ENCODE peak calls at places on chromosomes 13 and 19, in eight cellular contexts. W, K, G, E, A, F, P and Z are unnamed samples.

GRCh38 chr13:53242015-53242414 is 213.4 kb downstream of the OLFM4 start:
- DNase-seq in W (no peak), K (no peak), G (no peak), E (no peak), A (no peak), F (no peak), P (no peak), Z (no peak)

GRCh38 chr13:32087955-32088747 is 56.6 kb downstream of the FRY start:
- DNase-seq in W (no peak), K (no peak), G (no peak), E (no peak), A (no peak), F (no peak), P (no peak), Z (no peak)

GRCh38 chr19:44548736-44549135 is 19.3 kb upstream of the CEACAM20 start:
- DNase-seq in W (no peak), K (no peak), G (peak; percentile 89), E (no peak), A (no peak), F (no peak), P (no peak), Z (no peak)

GRCh38 chr19:16603090-16603489 is 24.9 kb downstream of the MED26 start:
- DNase-seq in W (no peak), K (no peak), G (no peak), E (no peak), A (peak; percentile 32), F (no peak), P (no peak), Z (no peak)

GRCh38 chr19:51687791-51688664 is 5.1 kb upstream of the SPACA6 start:
- DNase-seq in W (peak; percentile 71), K (no peak), G (peak; percentile 46), E (no peak), A (peak; percentile 82), F (peak; percentile 28), P (peak; percentile 77), Z (peak; percentile 70)

GRCh38 chr19:4139614-4140236 is 13.7 kb upstream of the CREB3L3 start:
- DNase-seq in W (peak; percentile 78), K (peak; percentile 83), G (peak; percentile 43), E (peak; percentile 75), A (peak; percentile 83), F (peak; percentile 25), P (peak; percentile 67), Z (peak; percentile 75)

GRCh38 chr13:91278888-91279287 is 68.6 kb upstream of the MIR17HG start:
- DNase-seq in W (no peak), K (no peak), G (no peak), E (no peak), A (no peak), F (no peak), P (no peak), Z (no peak)

GRCh38 chr13:46685006-46685730 is 111.8 kb downstream of the ESD start:
- DNase-seq in W (no peak), K (no peak), G (no peak), E (no peak), A (no peak), F (no peak), P (no peak), Z (no peak)

GRCh38 chr19:7928741-7929701 is 3.1 kb upstream of the CTXN1 start:
- DNase-seq in W (peak; percentile 80), K (peak; percentile 70), G (peak; percentile 86), E (peak; percentile 60), A (peak; percentile 82), F (no peak), P (peak; percentile 82), Z (no peak)

GRCh38 chr19:28612275-28612769 is 600.6 kb downstream of the UQCRFS1 start:
- DNase-seq in W (no peak), K (no peak), G (no peak), E (no peak), A (no peak), F (no peak), P (no peak), Z (no peak)

GRCh38 chr13:55566334-55566733 is 1574.4 kb upstream of the PRR20A start:
- DNase-seq in W (no peak), K (no peak), G (no peak), E (no peak), A (no peak), F (no peak), P (no peak), Z (no peak)

GRCh38 chr13:25905411-25906010 is 146.3 kb downstream of the SHISA2 start:
- DNase-seq in W (no peak), K (no peak), G (no peak), E (no peak), A (no peak), F (no peak), P (no peak), Z (no peak)

GRCh38 chr13:55816976-55817601 is 1323.6 kb upstream of the PRR20A start:
- DNase-seq in W (no peak), K (no peak), G (no peak), E (no peak), A (no peak), F (no peak), P (no peak), Z (no peak)

GRCh38 chr13:76213423-76213904 is 577.3 kb downstream of the LMO7 start:
- DNase-seq in W (no peak), K (no peak), G (no peak), E (no peak), A (no peak), F (no peak), P (no peak), Z (no peak)

GRCh38 chr13:112575680-112576079 is 12.3 kb downstream of the TUBGCP3 start:
- DNase-seq in W (no peak), K (no peak), G (peak; percentile 20), E (no peak), A (no peak), F (no peak), P (no peak), Z (no peak)

GRCh38 chr19:29308977-29309520 is 96.1 kb upstream of the UQCRFS1 start:
- DNase-seq in W (no peak), K (no peak), G (no peak), E (no peak), A (no peak), F (no peak), P (no peak), Z (no peak)

GRCh38 chr19:1066251-1066747 is 668 bp upstream of the ARHGAP45 start:
- DNase-seq in W (peak; percentile 77), K (no peak), G (no peak), E (no peak), A (peak; percentile 57), F (no peak), P (no peak), Z (no peak)
- H3K4me3 ChIP-seq in W (peak overlapping the region; percentile 71), K (peak overlapping the region; percentile 54), G (no peak overlapping the region), E (peak overlapping the region; percentile 89), A (no peak overlapping the region), F (peak overlapping the region; percentile 68), P (no peak overlapping the region), Z (peak overlapping the region; percentile 45)

GRCh38 chr13:110463876-110464510 is 97.5 kb downstream of the RAB20 start:
- DNase-seq in W (no peak), K (no peak), G (peak; percentile 53), E (no peak), A (no peak), F (no peak), P (no peak), Z (no peak)

GRCh38 chr13:110464547-110465343 is 96.8 kb downstream of the RAB20 start:
- DNase-seq in W (no peak), K (no peak), G (no peak), E (no peak), A (peak; percentile 61), F (no peak), P (no peak), Z (no peak)

GRCh38 chr13:110465696-110466095 is 95.8 kb downstream of the RAB20 start:
- DNase-seq in W (no peak), K (no peak), G (no peak), E (no peak), A (no peak), F (no peak), P (no peak), Z (no peak)

GRCh38 chr13:110467516-110467915 is 94.0 kb downstream of the RAB20 start:
- DNase-seq in W (no peak), K (no peak), G (no peak), E (no peak), A (no peak), F (no peak), P (no peak), Z (no peak)

DNA sequence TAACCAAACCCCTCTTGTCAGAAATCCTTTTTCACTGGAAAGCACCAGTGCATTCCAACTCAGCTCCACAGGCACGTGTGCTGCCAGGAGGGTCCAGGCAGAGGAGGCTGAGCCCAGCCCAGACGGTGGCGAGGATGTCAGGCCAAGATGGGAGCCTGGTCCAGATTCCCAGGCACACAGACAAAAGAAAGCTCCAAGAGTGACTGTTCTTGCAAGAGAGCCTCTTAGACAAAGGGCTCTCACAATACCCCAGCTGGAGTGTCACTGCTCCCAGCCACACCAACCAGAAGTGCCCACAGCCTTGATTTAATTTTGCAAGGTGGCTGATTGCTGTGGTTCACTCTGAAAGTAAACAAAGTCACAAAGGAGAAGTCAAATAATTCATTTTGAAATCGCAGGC is 95.3 kb downstream of the RAB20 start:
- DNase-seq in W (no peak), K (no peak), G (no peak), E (no peak), A (no peak), F (no peak), P (no peak), Z (no peak)
- H3K27ac ChIP-seq in W (no peak overlapping the region), K (no peak overlapping the region), G (no peak overlapping the region), E (no peak overlapping the region), A (no peak overlapping the region), F (no peak overlapping the region), P (no peak overlapping the region), Z (no peak overlapping the region)

DNA sequence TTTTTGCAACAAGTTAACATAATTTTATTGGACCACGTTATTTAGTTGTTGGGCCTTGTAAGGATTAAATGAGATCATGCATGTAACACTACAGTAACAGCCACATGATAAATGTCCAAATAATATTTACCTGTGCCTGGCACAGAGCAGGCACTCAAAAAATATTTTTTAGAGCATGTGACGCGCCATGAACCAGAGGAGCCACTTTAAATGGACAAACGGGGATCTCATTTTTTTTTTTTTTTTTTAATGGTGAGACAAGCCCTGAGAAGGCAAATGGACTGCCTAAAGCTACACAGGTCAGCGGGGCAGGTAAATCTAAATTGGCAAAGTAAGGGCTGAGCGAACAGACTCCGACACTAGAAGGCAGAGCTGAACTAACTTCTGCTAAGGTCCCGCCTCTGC is 840 bp upstream of the RPS19 start:
- DNase-seq in W (no peak), K (no peak), G (no peak), E (no peak), A (no peak), F (no peak), P (no peak), Z (no peak)
- H3K4me3 ChIP-seq in W (peak overlapping the region; percentile 98), K (peak overlapping the region; percentile 79), G (peak overlapping the region; percentile 89), E (peak overlapping the region; percentile 92), A (no peak overlapping the region), F (peak overlapping the region; percentile 96), P (no peak overlapping the region), Z (peak overlapping the region; percentile 91)

GRCh38 chr19:42024622-42025111 is 30.6 kb upstream of the ATP1A3 start:
- DNase-seq in W (peak; percentile 62), K (no peak), G (no peak), E (no peak), A (peak; percentile 63), F (no peak), P (no peak), Z (peak; percentile 75)
- H3K27ac ChIP-seq in W (no peak overlapping the region), K (no peak overlapping the region), G (no peak overlapping the region), E (no peak overlapping the region), A (no peak overlapping the region), F (no peak overlapping the region), P (no peak overlapping the region), Z (peak overlapping the region; percentile 67)